ENCODE peak calls at places on chromosome 21, in six cellular contexts. G is NCI-H2081, M is glomerular endothelial cell, U is hypothalamus, C is NCI-H1092, Z is right lobe of liver. O is an unnamed sample.

GRCh38 chr21:44677881-44678280 is 4.1 kb downstream of the KRTAP12-1 start:
- DNase-seq in C (no peak), U (no peak), M (no peak), Z (no peak), G (no peak), O (no peak)

GRCh38 chr21:35503646-35504045 is 454.5 kb upstream of the RUNX1 start:
- DNase-seq in Z (no peak), C (no peak), U (no peak), G (no peak), M (no peak), O (no peak)

GRCh38 chr21:25578070-25578961 is 29.0 kb downstream of the MRPL39 start:
- DNase-seq in M (no peak), G (no peak), U (no peak), C (no peak), Z (no peak), O (no peak)

GRCh38 chr21:19899645-19900044 is 1098.6 kb upstream of the NCAM2 start:
- DNase-seq in M (no peak), G (no peak), Z (no peak), U (no peak), C (no peak), O (no peak)

GRCh38 chr21:14767192-14767852 is 221.2 kb upstream of the SAMSN1 start:
- DNase-seq in M (no peak), Z (no peak), G (no peak), C (no peak), U (no peak), O (no peak)

GRCh38 chr21:29265690-29266479 is 32.8 kb upstream of the BACH1 start:
- DNase-seq in G (no peak), M (no peak), Z (no peak), U (no peak), C (no peak), O (no peak)

GRCh38 chr21:45296638-45297037 is 8.9 kb upstream of the POFUT2 start:
- DNase-seq in G (no peak), M (no peak), C (no peak), U (no peak), Z (no peak), O (no peak)

GRCh38 chr21:35099310-35099709 is 50.2 kb upstream of the RUNX1 start:
- DNase-seq in G (no peak), U (no peak), Z (no peak), M (no peak), C (no peak), O (no peak)

GRCh38 chr21:15549671-15550070 is 180.1 kb upstream of the USP25 start:
- DNase-seq in U (no peak), G (no peak), Z (no peak), M (no peak), C (no peak), O (no peak)

GRCh38 chr21:38930838-38931237 is 125.1 kb downstream of the ETS2 start:
- DNase-seq in U (no peak), C (no peak), G (no peak), M (no peak), Z (no peak), O (no peak)

GRCh38 chr21:27648560-27648959 is 681.7 kb upstream of the ADAMTS5 start:
- DNase-seq in U (no peak), Z (no peak), C (no peak), M (peak; percentile 68), G (no peak), O (no peak)